ENCODE peak calls at places on chromosomes 5 and 9, in eight cellular contexts. Y is choroid plexus epithelial cell; Q is brain microvascular endothelial cell; G is mammary epithelial cell; X is endodermal cell; A is activated CD8-positive, alpha-beta T cell treated with anti-CD3 and anti-CD28 coated beads for 36 hours; Z is breast epithelium; O is BE2C. I is an unnamed sample.

GRCh38 chr5:175728885-175729828 is 71.3 kb downstream of the HRH2 start:
- DNase-seq in Z (no peak), A (no peak), Q (peak; percentile 4), O (peak; percentile 69), X (peak; percentile 78), G (no peak), Y (peak; percentile 22), I (no peak)

GRCh38 chr9:89519393-89519805 is 21.5 kb upstream of the SEMA4D start:
- DNase-seq in O (peak; percentile 46), A (no peak), Z (no peak), Y (peak; percentile 63), G (peak; percentile 85), X (no peak), Q (peak; percentile 36), I (no peak)

GRCh38 chr9:93920401-93920800 is 34.8 kb downstream of the BARX1 start:
- DNase-seq in O (no peak), X (no peak), Z (no peak), A (no peak), Q (no peak), G (no peak), Y (no peak), I (no peak)

GRCh38 chr5:135462304-135462703 is 10.2 kb upstream of the TIFAB start:
- DNase-seq in Z (no peak), Y (peak; percentile 56), Q (peak; percentile 21), A (peak; percentile 82), X (peak; percentile 96), G (peak; percentile 41), O (peak; percentile 84), I (no peak)

GRCh38 chr5:39755986-39756385 is 331.2 kb upstream of the DAB2 start:
- DNase-seq in Q (peak; percentile 95), O (no peak), Z (no peak), A (no peak), G (peak; percentile 86), Y (peak; percentile 96), X (no peak), I (peak; percentile 91)

GRCh38 chr9:115015018-115015635 is 84.7 kb upstream of the TNFSF8 start:
- DNase-seq in A (no peak), X (peak; percentile 86), Z (no peak), Y (peak; percentile 69), O (peak; percentile 35), G (peak; percentile 40), Q (peak; percentile 40), I (no peak)

GRCh38 chr5:38827525-38827924 is 18.3 kb upstream of the OSMR start:
- DNase-seq in Z (no peak), Y (peak; percentile 58), G (no peak), O (no peak), Q (no peak), A (no peak), X (no peak), I (no peak)

GRCh38 chr5:146291421-146292074 is 47.1 kb upstream of the POU4F3 start:
- DNase-seq in Q (peak; percentile 13), Z (no peak), G (peak; percentile 26), X (no peak), Y (peak; percentile 75), A (peak; percentile 32), O (peak; percentile 38), I (no peak)

GRCh38 chr5:134551891-134552290 is 26.4 kb downstream of the JADE2 start:
- DNase-seq in X (no peak), Q (no peak), G (no peak), O (no peak), Z (no peak), A (no peak), Y (no peak), I (no peak)

GRCh38 chr5:37668524-37669047 is 171.3 kb downstream of the GDNF start:
- DNase-seq in Q (peak; percentile 99), O (no peak), G (peak; percentile 96), A (no peak), Z (peak; percentile 60), Y (peak; percentile 99), X (peak; percentile 66), I (peak; percentile 85)

GRCh38 chr9:77474903-77475302 is 173.2 kb downstream of the GNA14 start:
- DNase-seq in Y (no peak), A (no peak), G (no peak), Z (no peak), X (no peak), Q (no peak), O (no peak), I (no peak)

GRCh38 chr5:138945421-138946240 is 70.5 kb upstream of the LRRTM2 start:
- DNase-seq in G (no peak), O (peak; percentile 64), X (peak; percentile 75), Q (no peak), Y (no peak), A (no peak), Z (no peak), I (no peak)

GRCh38 chr5:79193643-79194042 is 42.3 kb upstream of the JMY start:
- DNase-seq in O (no peak), A (no peak), G (peak; percentile 41), Z (peak; percentile 68), Q (no peak), X (no peak), Y (no peak), I (no peak)

GRCh38 chr5:129481161-129481560 is 21.1 kb downstream of the ADAMTS19 start:
- DNase-seq in A (no peak), G (no peak), X (peak; percentile 83), O (no peak), Y (no peak), Z (no peak), Q (no peak), I (no peak)

GRCh38 chr9:121303456-121304451 is 35.8 kb downstream of the GSN start:
- DNase-seq in O (no peak), Y (no peak), A (no peak), Q (no peak), Z (no peak), X (no peak), G (no peak), I (no peak)

DNA sequence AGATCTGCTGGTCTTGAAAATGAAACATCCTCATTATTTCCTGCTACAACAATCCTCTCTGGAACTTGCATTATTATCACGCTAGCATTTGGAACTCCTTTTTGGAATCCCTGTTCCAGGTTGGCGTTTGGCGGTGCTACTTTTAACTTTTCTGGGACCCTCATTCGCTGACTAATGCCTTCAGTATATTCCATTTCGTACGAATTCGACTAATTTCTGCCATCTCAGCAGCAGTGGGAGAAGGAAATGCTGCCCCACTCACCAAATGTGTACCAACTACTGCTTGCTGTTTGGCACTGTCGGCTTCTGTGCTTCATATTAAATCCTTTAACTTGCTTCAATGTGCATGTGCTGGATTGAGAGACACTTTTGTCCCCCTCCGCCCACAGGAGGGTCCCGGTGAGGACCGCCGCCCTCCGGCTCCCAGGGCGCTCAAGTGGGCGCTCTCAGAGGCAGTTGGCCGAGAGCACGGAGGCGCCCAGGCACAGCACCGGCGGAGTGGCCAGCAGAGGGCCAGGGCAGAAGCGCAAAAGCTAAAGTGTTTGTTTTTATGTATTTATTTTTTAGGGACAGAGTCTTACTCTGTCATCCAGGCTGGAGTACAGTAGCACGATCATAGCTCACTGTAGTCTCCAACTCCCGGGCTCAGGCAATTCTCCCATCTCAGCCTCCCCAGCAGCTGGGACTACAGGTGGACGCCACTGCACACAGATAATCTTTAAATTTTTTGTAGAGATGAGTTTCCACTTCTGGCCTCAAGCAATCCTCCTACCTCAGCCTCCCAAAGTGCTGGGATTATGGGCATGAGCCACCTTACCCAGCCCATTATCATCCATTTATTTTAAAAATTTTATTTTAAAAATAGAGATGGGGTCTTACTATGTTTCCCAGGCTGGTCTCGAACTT is 11.9 kb downstream of the PDE6A start:
- DNase-seq in Q (no peak), G (no peak), Y (peak; percentile 23), Z (no peak), X (peak; percentile 84), A (no peak), O (peak; percentile 66), I (no peak)
- TF ChIP-seq CTCF in Q (peak; percentile 75), G (no peak), Y (peak; percentile 67), Z (no peak), X (peak; percentile 80), A (no peak), O (peak; percentile 57), I (peak; percentile 37)

DNA sequence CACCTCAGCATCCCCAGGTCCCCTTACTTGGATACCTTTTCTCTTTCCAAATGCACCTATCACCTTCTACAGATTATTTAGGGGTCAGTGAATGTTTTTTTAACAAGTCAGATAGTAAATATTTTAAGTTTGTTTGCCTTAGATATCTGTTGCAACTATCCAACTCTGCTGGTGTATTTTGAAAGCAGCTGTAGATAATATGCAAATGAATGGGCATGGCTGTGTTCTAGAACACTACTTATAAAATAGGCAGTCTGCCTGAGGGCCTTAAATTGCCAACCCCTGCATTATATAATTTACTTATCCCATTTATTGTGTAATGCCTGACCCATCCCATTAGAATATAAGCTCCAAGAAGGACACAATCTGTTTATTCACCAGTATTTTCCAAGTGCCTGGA is 149.0 kb downstream of the TTC39B start:
- DNase-seq in Z (no peak), X (no peak), O (no peak), A (no peak), G (no peak), Q (no peak), Y (no peak), I (no peak)
- TF ChIP-seq CTCF in Z (no peak), X (no peak), O (no peak), A (no peak), G (no peak), Q (no peak), Y (no peak), I (no peak)

GRCh38 chr9:14766299-14766698 is 43.8 kb upstream of the CER1 start:
- DNase-seq in Y (no peak), G (no peak), A (no peak), O (no peak), Q (no peak), X (no peak), Z (no peak), I (no peak)

GRCh38 chr9:14770592-14770991 is 48.1 kb upstream of the CER1 start:
- DNase-seq in Q (no peak), A (no peak), X (no peak), G (no peak), O (no peak), Y (no peak), Z (no peak), I (no peak)

GRCh38 chr9:14769235-14769580 is 46.7 kb upstream of the CER1 start:
- DNase-seq in Q (peak; percentile 32), A (no peak), G (peak; percentile 25), Z (no peak), Y (peak; percentile 52), O (peak; percentile 47), X (peak; percentile 77), I (no peak)

DNA sequence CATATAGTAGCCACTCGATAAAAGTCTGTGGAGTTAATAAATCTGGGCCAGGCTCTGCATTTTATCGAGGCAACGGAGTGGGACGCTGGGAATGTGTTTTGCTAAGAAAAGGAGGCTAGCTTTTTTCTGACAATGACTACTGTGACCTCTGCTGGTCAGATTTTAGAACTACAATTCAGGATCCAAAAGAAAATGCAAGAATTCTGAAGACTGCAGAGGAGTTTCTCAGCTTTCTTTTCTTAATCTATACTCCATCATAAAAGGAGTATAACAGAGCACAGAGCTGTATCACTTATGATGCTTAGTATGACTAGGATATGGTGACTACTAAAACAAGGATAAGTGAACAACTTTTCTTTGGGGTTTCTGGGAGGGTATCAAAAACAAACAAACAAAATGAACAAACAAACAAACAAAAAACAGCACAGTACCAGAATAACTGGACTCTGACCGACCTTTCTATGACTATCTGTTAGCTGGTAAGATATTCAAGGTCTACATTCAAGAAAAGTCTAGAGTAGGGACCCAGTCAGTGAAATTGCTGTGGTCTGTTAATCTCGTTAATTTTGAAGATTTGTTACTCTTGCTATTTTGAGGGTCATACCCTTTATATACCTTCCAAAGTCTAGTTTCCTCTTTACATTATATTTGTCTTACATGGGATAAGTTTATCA is 46.2 kb upstream of the CER1 start:
- DNase-seq in Q (peak; percentile 58), Z (no peak), A (no peak), Y (peak; percentile 77), O (peak; percentile 49), G (peak; percentile 36), X (peak; percentile 69), I (no peak)
- TF ChIP-seq CTCF in Q (peak; percentile 63), Z (peak; percentile 75), A (peak; percentile 83), Y (peak; percentile 67), O (peak; percentile 77), G (peak; percentile 72), X (peak; percentile 84), I (peak; percentile 47)

GRCh38 chr9:68416891-68417570 is 60.6 kb downstream of the PGM5 start:
- DNase-seq in Q (no peak), A (peak; percentile 7), Y (peak; percentile 2), G (peak; percentile 2), O (no peak), X (peak; percentile 65), Z (no peak), I (no peak)
- TF ChIP-seq CTCF in Q (peak; percentile 24), A (no peak), Y (peak; percentile 28), G (peak; percentile 28), O (peak; percentile 31), X (peak; percentile 77), Z (no peak), I (no peak)

I was measured in AG04449.